ENCODE peak calls at places on chromosomes 13 and 19, in seven cellular contexts. F is tibial artery, W is tibial nerve, V is PC-3, J is fibroblast of pulmonary artery, D is left lung, G is HFF-Myc. X is an unnamed sample.

GRCh38 chr13:48819889-48820288 is 155.8 kb upstream of the FNDC3A start:
- DNase-seq in F (no peak), W (no peak), V (peak; percentile 55), J (no peak), D (no peak), G (no peak), X (no peak)

GRCh38 chr13:44365008-44365407 is 8.6 kb upstream of the SERP2 start:
- DNase-seq in F (no peak), W (no peak), V (no peak), J (no peak), D (no peak), G (peak; percentile 55), X (peak; percentile 5)

GRCh38 chr19:12786950-12787349 is 4.3 kb upstream of the JUNB start:
- DNase-seq in F (no peak), W (no peak), V (no peak), J (no peak), D (no peak), G (no peak), X (no peak)

GRCh38 chr13:49561064-49561410 is 24.3 kb downstream of the RCBTB1 start:
- DNase-seq in F (no peak), W (no peak), V (no peak), J (no peak), D (no peak), G (no peak), X (no peak)

GRCh38 chr13:53137777-53138176 is 109.2 kb downstream of the OLFM4 start:
- DNase-seq in F (peak; percentile 58), W (peak; percentile 90), V (peak; percentile 4), J (peak; percentile 92), D (no peak), G (no peak), X (no peak)

GRCh38 chr13:23547000-23547590 is 23.1 kb upstream of the TNFRSF19 start:
- DNase-seq in F (no peak), W (no peak), V (no peak), J (peak; percentile 47), D (peak; percentile 71), G (no peak), X (no peak)

GRCh38 chr13:25796474-25796873 is 255.3 kb downstream of the SHISA2 start:
- DNase-seq in F (no peak), W (no peak), V (peak; percentile 39), J (no peak), D (no peak), G (no peak), X (no peak)

GRCh38 chr19:19406878-19407639 is 1.6 kb downstream of the GATAD2A start:
- DNase-seq in F (no peak), W (no peak), V (peak; percentile 61), J (peak; percentile 55), D (no peak), G (no peak), X (no peak)

GRCh38 chr13:76853481-76853880 is 32.7 kb downstream of the KCTD12 start:
- DNase-seq in F (no peak), W (no peak), V (peak; percentile 65), J (no peak), D (no peak), G (no peak), X (no peak)

GRCh38 chr13:114024603-114025431 is 50.9 kb upstream of the C13orf46 start:
- DNase-seq in F (no peak), W (no peak), V (no peak), J (no peak), D (peak; percentile 67), G (no peak), X (no peak)

GRCh38 chr19:43562211-43562697 is 13.1 kb downstream of the XRCC1 start:
- DNase-seq in F (no peak), W (no peak), V (no peak), J (no peak), D (no peak), G (no peak), X (no peak)

GRCh38 chr13:31418186-31418585 is 218.4 kb downstream of the B3GLCT start:
- DNase-seq in F (no peak), W (no peak), V (no peak), J (no peak), D (no peak), G (no peak), X (no peak)

GRCh38 chr13:91058919-91059318 is 288.6 kb upstream of the MIR17HG start:
- DNase-seq in F (no peak), W (no peak), V (no peak), J (no peak), D (no peak), G (no peak), X (no peak)

GRCh38 chr19:18329035-18329376 is 6.1 kb upstream of the LSM4 start:
- DNase-seq in F (no peak), W (no peak), V (no peak), J (no peak), D (no peak), G (no peak), X (no peak)

GRCh38 chr19:27974082-27974513 is 1238.9 kb downstream of the UQCRFS1 start:
- DNase-seq in F (no peak), W (no peak), V (peak; percentile 7), J (peak; percentile 29), D (no peak), G (no peak), X (no peak)

GRCh38 chr19:30064021-30064699 is 122.1 kb downstream of the URI1 start:
- DNase-seq in F (no peak), W (no peak), V (no peak), J (no peak), D (no peak), G (no peak), X (no peak)

GRCh38 chr19:33514885-33515485 is 6.6 kb downstream of the PEPD start:
- DNase-seq in F (peak; percentile 47), W (peak; percentile 17), V (peak; percentile 43), J (no peak), D (no peak), G (no peak), X (no peak)

GRCh38 chr19:11931051-11931450 is 6.1 kb downstream of the ZNF700 start:
- DNase-seq in F (no peak), W (peak; percentile 16), V (no peak), J (no peak), D (no peak), G (no peak), X (no peak)

GRCh38 chr13:49620170-49620621 is 8.1 kb upstream of the ARL11 start:
- DNase-seq in F (no peak), W (no peak), V (no peak), J (no peak), D (peak; percentile 82), G (no peak), X (no peak)

GRCh38 chr13:76992548-76993001 is 694 bp downstream of the CLN5 start:
- DNase-seq in F (peak; percentile 36), W (peak; percentile 42), V (peak; percentile 14), J (peak; percentile 27), D (no peak), G (no peak), X (no peak)

GRCh38 chr13:46270416-46270815 is 58.7 kb downstream of the LRRC63 start:
- DNase-seq in F (no peak), W (no peak), V (no peak), J (no peak), D (no peak), G (no peak), X (no peak)

GRCh38 chr13:42047561-42048322 is 706 bp upstream of the DGKH start:
- DNase-seq in F (peak; percentile 42), W (peak; percentile 21), V (peak; percentile 66), J (peak; percentile 74), D (peak; percentile 83), G (no peak), X (no peak)

GRCh38 chr13:20833900-20834679 is 60.3 kb upstream of the EEF1AKMT1 start:
- DNase-seq in F (no peak), W (no peak), V (no peak), J (no peak), D (no peak), G (no peak), X (no peak)

GRCh38 chr19:709965-710714 is 1.4 kb downstream of the PALM start:
- DNase-seq in F (peak; percentile 48), W (no peak), V (no peak), J (no peak), D (no peak), G (no peak), X (no peak)

GRCh38 chr13:23903906-23904280 is 6.6 kb upstream of the C1QTNF9B start:
- DNase-seq in F (no peak), W (no peak), V (no peak), J (no peak), D (no peak), G (no peak), X (no peak)

DNA sequence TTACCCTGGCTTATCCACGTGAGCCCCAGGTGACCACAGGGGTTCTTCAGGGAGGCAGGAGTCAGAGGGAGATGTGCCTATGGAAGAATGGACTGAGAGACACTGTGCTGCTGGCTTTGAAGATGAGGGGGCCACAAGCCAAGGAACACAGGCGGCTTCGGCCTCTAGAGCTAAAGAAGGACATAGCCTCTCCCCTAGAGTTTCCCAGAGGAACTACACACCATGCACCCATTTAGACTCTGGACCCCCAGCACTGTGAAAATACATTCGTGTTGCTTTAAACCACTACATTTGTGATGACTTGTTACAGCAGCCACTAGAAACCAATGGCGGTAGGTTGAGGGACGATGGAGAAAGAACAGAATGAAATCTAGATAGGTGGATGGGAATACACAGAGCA is 13.7 kb upstream of the ATF5 start:
- DNase-seq in F (no peak), W (no peak), V (no peak), J (no peak), D (no peak), G (no peak), X (no peak)
- TF ChIP-seq CTCF in F (no peak), W (no peak), V (peak; percentile 46), J (peak; percentile 18), D (no peak), G (no peak), X (no peak)

GRCh38 chr19:46602392-46603194 is 1.5 kb downstream of the CALM3 start:
- DNase-seq in F (no peak), W (no peak), V (no peak), J (no peak), D (no peak), G (no peak), X (no peak)

GRCh38 chr19:46601318-46602224 is at the start of gene CALM3:
- DNase-seq in F (no peak), W (no peak), V (no peak), J (no peak), D (no peak), G (no peak), X (no peak)

GRCh38 chr19:46604781-46605355 is 3.7 kb downstream of the CALM3 start:
- DNase-seq in F (peak; percentile 55), W (no peak), V (no peak), J (no peak), D (peak; percentile 62), G (no peak), X (no peak)

GRCh38 chr19:46603752-46604241 is 2.7 kb downstream of the CALM3 start:
- DNase-seq in F (no peak), W (no peak), V (no peak), J (no peak), D (no peak), G (no peak), X (no peak)

GRCh38 chr19:46603195-46603637 is 2.1 kb downstream of the CALM3 start:
- DNase-seq in F (no peak), W (no peak), V (no peak), J (no peak), D (no peak), G (no peak), X (no peak)
- H3K4me3 ChIP-seq in F (peak overlapping the region; percentile 100), W (peak overlapping the region; percentile 99), V (peak overlapping the region; percentile 100), J (peak overlapping the region; percentile 87), D (peak overlapping the region; percentile 97), G (peak overlapping the region; percentile 100), X (peak overlapping the region; percentile 91)

GRCh38 chr19:15775249-15775648 is 12.2 kb upstream of the OR10H5 start:
- DNase-seq in F (no peak), W (no peak), V (no peak), J (no peak), D (no peak), G (no peak), X (no peak)
- TF ChIP-seq CTCF in F (no peak), W (no peak), V (no peak), J (no peak), D (no peak), G (no peak), X (no peak)

GRCh38 chr13:39144941-39145533 is 106.8 kb downstream of the NHLRC3 start:
- DNase-seq in F (peak; percentile 60), W (peak; percentile 81), V (peak; percentile 65), J (peak; percentile 85), D (no peak), G (peak; percentile 21), X (peak; percentile 43)
- H3K4me3 ChIP-seq in F (peak overlapping the region; percentile 29), W (no peak overlapping the region), V (no peak overlapping the region), J (no peak overlapping the region), D (no peak overlapping the region), G (no peak overlapping the region), X (no peak overlapping the region)